ENCODE peak calls at places on chromosomes 7 and 10, in four cellular contexts. One of them, this sample, is unnamed.

GRCh38 chr10:116925061-116925460 is 75.8 kb downstream of the ENO4 start:
- DNase-seq in brain microvascular endothelial cell: no peak
- DNase-seq in foreskin fibroblast: no peak
- DNase-seq in AG04449: no peak
- DNase-seq in this sample: no peak

GRCh38 chr10:88227342-88228018 is 355.6 kb downstream of the RNLS start:
- DNase-seq in brain microvascular endothelial cell: peak; percentile 92
- DNase-seq in foreskin fibroblast: peak; percentile 88
- DNase-seq in AG04449: no peak
- DNase-seq in this sample: no peak

GRCh38 chr10:86300931-86301330 is 65.7 kb downstream of the GRID1 start:
- DNase-seq in AG04449: no peak
- DNase-seq in brain microvascular endothelial cell: no peak
- DNase-seq in foreskin fibroblast: no peak
- DNase-seq in this sample: no peak

GRCh38 chr10:71087622-71088021 is 124.7 kb upstream of the UNC5B start:
- DNase-seq in AG04449: no peak
- DNase-seq in brain microvascular endothelial cell: no peak
- DNase-seq in foreskin fibroblast: no peak
- DNase-seq in this sample: no peak

GRCh38 chr7:92838934-92839333 is 2.6 kb upstream of the CDK6 start:
- DNase-seq in brain microvascular endothelial cell: no peak
- DNase-seq in foreskin fibroblast: no peak
- DNase-seq in AG04449: no peak
- DNase-seq in this sample: no peak

GRCh38 chr7:116631676-116632075 is 40.3 kb upstream of the MET start:
- DNase-seq in brain microvascular endothelial cell: no peak
- DNase-seq in AG04449: no peak
- DNase-seq in foreskin fibroblast: no peak
- DNase-seq in this sample: no peak

GRCh38 chr7:64562621-64563275 is at the start of gene ZNF680:
- DNase-seq in foreskin fibroblast: peak; percentile 96
- DNase-seq in brain microvascular endothelial cell: peak; percentile 98
- DNase-seq in AG04449: peak; percentile 69
- DNase-seq in this sample: peak; percentile 71

GRCh38 chr10:127450644-127451043 is 98.5 kb upstream of the NPS start:
- DNase-seq in foreskin fibroblast: no peak
- DNase-seq in AG04449: no peak
- DNase-seq in brain microvascular endothelial cell: no peak
- DNase-seq in this sample: no peak

GRCh38 chr10:109411897-109412296 is 511.4 kb downstream of the XPNPEP1 start:
- DNase-seq in foreskin fibroblast: no peak
- DNase-seq in AG04449: no peak
- DNase-seq in brain microvascular endothelial cell: no peak
- DNase-seq in this sample: no peak

DNA sequence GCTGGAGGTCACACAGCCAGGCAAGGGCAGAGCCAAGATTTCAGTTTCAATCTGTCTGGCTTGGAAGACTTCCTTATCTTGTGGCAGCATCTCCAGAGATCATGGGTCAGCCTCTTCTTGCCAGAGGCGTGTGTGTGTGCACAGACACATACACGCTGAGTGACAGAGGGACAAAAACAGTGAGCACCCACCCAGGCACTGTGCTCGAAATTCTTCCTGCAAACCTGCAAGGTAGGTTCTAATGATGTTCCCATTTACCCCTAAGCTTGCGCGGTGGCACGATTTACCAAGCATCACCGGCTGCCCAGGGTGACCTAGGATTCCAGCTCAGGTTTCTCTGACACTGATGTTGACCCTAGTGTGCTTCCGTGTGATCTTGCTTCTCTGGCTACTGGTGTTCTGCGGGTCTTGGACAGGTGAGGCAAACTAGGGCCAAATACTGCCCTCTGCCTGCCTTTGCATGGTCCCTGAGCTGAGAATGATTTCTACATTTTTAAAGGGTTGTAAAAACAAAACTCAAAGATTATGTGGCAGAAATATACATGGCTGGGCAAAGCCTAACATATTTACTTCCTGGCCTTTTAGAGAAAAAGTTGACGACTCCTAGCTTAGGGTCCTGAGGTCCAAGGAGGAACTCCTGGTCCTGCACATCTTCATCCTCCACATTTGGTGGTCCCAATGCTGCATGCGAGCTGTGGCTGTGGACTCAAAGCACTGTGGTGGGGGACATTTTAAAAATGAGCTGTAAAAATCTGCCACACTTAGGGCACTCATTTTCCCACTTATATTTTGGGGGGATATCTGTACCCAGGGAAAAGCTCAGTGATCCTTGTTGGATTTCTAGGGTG is 268.5 kb downstream of the RPS24 start:
- DNase-seq in foreskin fibroblast: peak; percentile 29
- DNase-seq in brain microvascular endothelial cell: no peak
- DNase-seq in AG04449: no peak
- DNase-seq in this sample: no peak
- H3K4me3 ChIP-seq in foreskin fibroblast: peak overlapping the region; percentile 70
- H3K4me3 ChIP-seq in brain microvascular endothelial cell: peak overlapping the region; percentile 61
- H3K4me3 ChIP-seq in AG04449: peak overlapping the region; percentile 68
- H3K4me3 ChIP-seq in this sample: peak overlapping the region; percentile 46

GRCh38 chr7:96355990-96356506 is 34.1 kb upstream of the SLC25A13 start:
- DNase-seq in brain microvascular endothelial cell: no peak
- DNase-seq in AG04449: no peak
- DNase-seq in foreskin fibroblast: no peak
- DNase-seq in this sample: no peak
- TF ChIP-seq CTCF in brain microvascular endothelial cell: no peak
- TF ChIP-seq CTCF in AG04449: no peak
- TF ChIP-seq CTCF in foreskin fibroblast: no peak
- TF ChIP-seq CTCF in this sample: no peak

GRCh38 chr7:129436335-129436923 is 2.2 kb downstream of the STRIP2 start:
- DNase-seq in AG04449: no peak
- DNase-seq in brain microvascular endothelial cell: no peak
- DNase-seq in foreskin fibroblast: no peak
- DNase-seq in this sample: no peak

GRCh38 chr7:129433823-129434171 is 435 bp upstream of the STRIP2 start:
- DNase-seq in brain microvascular endothelial cell: no peak
- DNase-seq in foreskin fibroblast: no peak
- DNase-seq in AG04449: no peak
- DNase-seq in this sample: no peak

GRCh38 chr7:129434172-129434845 is at the start of gene STRIP2:
- DNase-seq in brain microvascular endothelial cell: peak; percentile 72
- DNase-seq in AG04449: no peak
- DNase-seq in foreskin fibroblast: peak; percentile 94
- DNase-seq in this sample: no peak

GRCh38 chr7:129434846-129435318 is 650 bp downstream of the STRIP2 start:
- DNase-seq in AG04449: no peak
- DNase-seq in brain microvascular endothelial cell: peak; percentile 2
- DNase-seq in foreskin fibroblast: peak; percentile 55
- DNase-seq in this sample: no peak

GRCh38 chr7:129435414-129435829 is 1.2 kb downstream of the STRIP2 start:
- DNase-seq in brain microvascular endothelial cell: no peak
- DNase-seq in AG04449: no peak
- DNase-seq in foreskin fibroblast: no peak
- DNase-seq in this sample: no peak
- H3K4me3 ChIP-seq in brain microvascular endothelial cell: peak overlapping the region; percentile 79
- H3K4me3 ChIP-seq in AG04449: peak overlapping the region; percentile 78
- H3K4me3 ChIP-seq in foreskin fibroblast: peak overlapping the region; percentile 83
- H3K4me3 ChIP-seq in this sample: peak overlapping the region; percentile 71

GRCh38 chr10:1367938-1368697 is 311.9 kb downstream of the WDR37 start:
- DNase-seq in foreskin fibroblast: no peak
- DNase-seq in brain microvascular endothelial cell: no peak
- DNase-seq in AG04449: no peak
- DNase-seq in this sample: no peak

GRCh38 chr10:1369197-1369596 is 313.0 kb downstream of the WDR37 start:
- DNase-seq in AG04449: no peak
- DNase-seq in foreskin fibroblast: no peak
- DNase-seq in brain microvascular endothelial cell: no peak
- DNase-seq in this sample: no peak

GRCh38 chr10:1369665-1370064 is 313.5 kb downstream of the WDR37 start:
- DNase-seq in AG04449: no peak
- DNase-seq in brain microvascular endothelial cell: no peak
- DNase-seq in foreskin fibroblast: no peak
- DNase-seq in this sample: no peak

GRCh38 chr10:1370298-1370697 is 314.1 kb downstream of the WDR37 start:
- DNase-seq in foreskin fibroblast: no peak
- DNase-seq in brain microvascular endothelial cell: no peak
- DNase-seq in AG04449: no peak
- DNase-seq in this sample: no peak

DNA sequence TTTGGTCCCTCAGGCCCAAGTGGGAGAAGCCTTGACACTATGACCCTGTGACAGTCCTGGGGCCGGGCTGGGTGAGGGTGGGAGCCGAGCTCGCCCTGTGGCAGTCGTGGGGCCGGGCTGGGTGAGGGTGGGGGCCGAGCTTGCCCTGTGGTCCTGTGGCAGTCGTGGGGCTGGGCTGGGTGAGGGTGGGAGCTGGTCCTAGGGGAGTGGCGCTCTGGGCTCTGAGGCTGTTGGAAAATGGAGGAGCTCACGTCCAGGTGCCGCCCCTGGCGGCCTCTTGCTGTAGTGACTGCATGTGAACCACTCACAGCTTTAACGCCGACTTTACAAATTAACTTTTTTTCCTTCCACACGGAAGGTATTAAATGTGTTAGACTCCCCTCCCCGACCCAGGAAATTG is 312.6 kb downstream of the WDR37 start:
- DNase-seq in brain microvascular endothelial cell: no peak
- DNase-seq in foreskin fibroblast: no peak
- DNase-seq in AG04449: no peak
- DNase-seq in this sample: no peak
- TF ChIP-seq CTCF in brain microvascular endothelial cell: peak; percentile 62
- TF ChIP-seq CTCF in foreskin fibroblast: no peak
- TF ChIP-seq CTCF in AG04449: no peak
- TF ChIP-seq CTCF in this sample: peak; percentile 1

GRCh38 chr7:149199234-149199990 is 4.1 kb downstream of the ZNF282 start:
- DNase-seq in brain microvascular endothelial cell: peak; percentile 20
- DNase-seq in AG04449: no peak
- DNase-seq in foreskin fibroblast: no peak
- DNase-seq in this sample: no peak
- H3K4me3 ChIP-seq in brain microvascular endothelial cell: no peak overlapping the region
- H3K4me3 ChIP-seq in AG04449: no peak overlapping the region
- H3K4me3 ChIP-seq in foreskin fibroblast: no peak overlapping the region
- H3K4me3 ChIP-seq in this sample: no peak overlapping the region

GRCh38 chr7:138987686-138988085 is 6.5 kb upstream of the KIAA1549 start:
- DNase-seq in AG04449: no peak
- DNase-seq in foreskin fibroblast: no peak
- DNase-seq in brain microvascular endothelial cell: no peak
- DNase-seq in this sample: no peak

DNA sequence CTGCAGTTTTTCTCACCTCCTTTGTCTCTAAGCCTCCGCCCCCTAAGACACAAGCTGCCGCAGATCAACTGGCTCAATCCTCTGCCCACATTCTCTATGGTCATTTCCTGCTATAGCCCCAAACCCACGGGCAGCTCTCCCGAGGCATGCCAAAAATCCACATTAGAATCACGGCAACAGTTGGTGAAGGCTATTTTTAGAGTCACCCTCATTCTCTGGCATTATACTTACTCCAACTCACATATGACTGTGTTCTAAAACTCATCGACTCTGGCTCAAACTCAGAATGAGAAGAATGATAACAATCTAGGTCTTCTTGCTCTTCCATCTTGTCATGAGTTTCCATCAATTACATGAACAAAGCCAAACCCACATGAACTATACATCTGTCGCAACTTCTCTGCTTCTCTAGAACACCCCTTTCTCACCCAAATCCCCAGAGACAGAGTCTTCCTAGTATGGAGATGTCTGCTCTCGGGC is 10.9 kb upstream of the KIAA1549 start:
- DNase-seq in AG04449: peak; percentile 85
- DNase-seq in brain microvascular endothelial cell: no peak
- DNase-seq in foreskin fibroblast: no peak
- DNase-seq in this sample: peak; percentile 68
- TF ChIP-seq CTCF in AG04449: no peak
- TF ChIP-seq CTCF in brain microvascular endothelial cell: no peak
- TF ChIP-seq CTCF in foreskin fibroblast: no peak
- TF ChIP-seq CTCF in this sample: no peak

GRCh38 chr7:32935558-32935957 is 21.7 kb upstream of the FKBP9 start:
- DNase-seq in brain microvascular endothelial cell: no peak
- DNase-seq in AG04449: no peak
- DNase-seq in foreskin fibroblast: no peak
- DNase-seq in this sample: no peak
- H3K4me3 ChIP-seq in brain microvascular endothelial cell: no peak overlapping the region
- H3K4me3 ChIP-seq in AG04449: no peak overlapping the region
- H3K4me3 ChIP-seq in foreskin fibroblast: no peak overlapping the region
- H3K4me3 ChIP-seq in this sample: no peak overlapping the region

GRCh38 chr7:71754828-71755227 is 622.9 kb downstream of the GALNT17 start:
- DNase-seq in foreskin fibroblast: no peak
- DNase-seq in brain microvascular endothelial cell: no peak
- DNase-seq in AG04449: no peak
- DNase-seq in this sample: no peak

GRCh38 chr7:71753236-71753635 is 621.3 kb downstream of the GALNT17 start:
- DNase-seq in foreskin fibroblast: no peak
- DNase-seq in AG04449: no peak
- DNase-seq in brain microvascular endothelial cell: no peak
- DNase-seq in this sample: no peak

GRCh38 chr7:71753959-71754652 is 622.2 kb downstream of the GALNT17 start:
- DNase-seq in brain microvascular endothelial cell: no peak
- DNase-seq in foreskin fibroblast: no peak
- DNase-seq in AG04449: no peak
- DNase-seq in this sample: no peak

GRCh38 chr7:71750290-71750689 is 618.3 kb downstream of the GALNT17 start:
- DNase-seq in foreskin fibroblast: no peak
- DNase-seq in brain microvascular endothelial cell: no peak
- DNase-seq in AG04449: no peak
- DNase-seq in this sample: no peak

DNA sequence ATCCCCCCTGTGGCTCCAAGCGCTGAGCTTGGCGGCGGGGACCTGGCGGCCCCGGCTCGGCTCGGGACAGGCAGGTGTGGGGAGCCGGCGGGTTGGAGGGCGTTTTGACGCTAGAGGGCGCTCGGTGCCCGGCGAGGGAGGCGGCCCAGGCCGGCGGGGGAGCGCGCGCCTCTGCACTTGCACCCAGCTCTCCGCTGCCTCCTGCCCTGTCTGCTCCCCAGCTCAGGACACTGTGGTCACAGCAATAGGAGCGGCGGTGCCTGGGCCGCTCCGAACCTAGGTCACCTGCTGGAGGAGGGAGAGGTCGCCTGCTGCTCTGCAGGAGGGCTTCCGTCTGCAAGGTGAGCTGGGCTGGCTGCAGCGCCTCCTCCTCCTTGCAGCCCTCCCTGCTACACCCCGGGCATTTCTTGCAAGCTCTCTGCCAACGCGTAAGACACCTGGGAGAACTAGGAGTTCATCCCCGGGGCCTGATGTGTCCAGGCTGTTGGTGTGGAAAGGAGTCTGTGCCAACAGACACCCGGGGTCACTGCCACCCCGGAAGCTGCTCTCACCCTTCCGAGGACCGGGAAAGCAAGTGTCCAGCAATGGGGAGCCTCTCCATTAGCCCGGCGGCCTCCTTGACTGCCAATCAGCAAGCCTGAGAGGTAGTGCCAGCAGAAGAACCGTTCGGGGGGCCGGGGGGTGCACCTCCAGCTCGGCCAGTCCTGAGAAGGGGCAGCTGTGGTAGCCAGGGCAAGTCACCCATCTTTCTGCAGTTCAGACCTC is 620.4 kb downstream of the GALNT17 start:
- DNase-seq in foreskin fibroblast: peak; percentile 3
- DNase-seq in AG04449: no peak
- DNase-seq in brain microvascular endothelial cell: peak; percentile 12
- DNase-seq in this sample: no peak
- TF ChIP-seq CTCF in foreskin fibroblast: peak; percentile 45
- TF ChIP-seq CTCF in AG04449: peak; percentile 80
- TF ChIP-seq CTCF in brain microvascular endothelial cell: peak; percentile 54
- TF ChIP-seq CTCF in this sample: peak; percentile 50

This sample was measured in AG09309.